ENCODE peak calls at places on chromosome 10, in five cellular contexts. D, J, T, B and K are unnamed samples.

GRCh38 chr10:113504423-113504822 is 48.4 kb upstream of the HABP2 start:
- DNase-seq in D (peak), J (no peak), T (no peak), B (no peak), K (no peak)

GRCh38 chr10:87585565-87586514 is 73.8 kb upstream of the PAPSS2 start:
- DNase-seq in D (peak), J (no peak), T (peak), B (peak), K (no peak)

GRCh38 chr10:132845041-132845551 is 59.1 kb upstream of the NKX6-2 start:
- DNase-seq in D (no peak), J (no peak), T (no peak), B (no peak), K (no peak)

GRCh38 chr10:31947144-31947926 is 18.7 kb upstream of the ARHGAP12 start:
- DNase-seq in D (peak), J (no peak), T (peak), B (peak), K (no peak)

GRCh38 chr10:110455440-110455839 is 42.3 kb upstream of the DUSP5 start:
- DNase-seq in D (no peak), J (no peak), T (no peak), B (no peak), K (no peak)

GRCh38 chr10:18224626-18225445 is 84.6 kb downstream of the CACNB2 start:
- DNase-seq in D (no peak), J (no peak), T (no peak), B (no peak), K (no peak)

GRCh38 chr10:133162178-133162909 is 2.3 kb downstream of the KNDC1 start:
- DNase-seq in D (no peak), J (no peak), T (no peak), B (no peak), K (no peak)

GRCh38 chr10:113515521-113516045 is 37.3 kb upstream of the HABP2 start:
- DNase-seq in D (no peak), J (no peak), T (no peak), B (no peak), K (no peak)

GRCh38 chr10:73423309-73423708 is 9.5 kb upstream of the ANXA7 start:
- DNase-seq in D (no peak), J (no peak), T (no peak), B (no peak), K (no peak)

GRCh38 chr10:16943301-16944080 is 126.3 kb upstream of the RSU1 start:
- DNase-seq in D (no peak), J (no peak), T (peak), B (no peak), K (no peak)
- TF ChIP-seq CTCF in D (no peak), J (no peak), T (peak), B (no peak), K (no peak)

GRCh38 chr10:20221353-20221752 is 405.1 kb downstream of the PLXDC2 start:
- DNase-seq in D (no peak), J (no peak), T (no peak), B (no peak), K (no peak)
- TF ChIP-seq CTCF in D (no peak), J (no peak), T (no peak), B (no peak), K (no peak)

GRCh38 chr10:71713135-71714040 is 6.2 kb downstream of the C10orf105 start:
- DNase-seq in D (peak), J (no peak), T (peak), B (no peak), K (no peak)
- TF ChIP-seq CTCF in D (no peak), J (no peak), T (no peak), B (no peak), K (no peak)

GRCh38 chr10:99731296-99732032 is 463 bp downstream of the COX15 start:
- DNase-seq in D (no peak), J (no peak), T (no peak), B (no peak), K (no peak)
- TF ChIP-seq CTCF in D (no peak), J (peak), T (no peak), B (no peak), K (no peak)

DNA sequence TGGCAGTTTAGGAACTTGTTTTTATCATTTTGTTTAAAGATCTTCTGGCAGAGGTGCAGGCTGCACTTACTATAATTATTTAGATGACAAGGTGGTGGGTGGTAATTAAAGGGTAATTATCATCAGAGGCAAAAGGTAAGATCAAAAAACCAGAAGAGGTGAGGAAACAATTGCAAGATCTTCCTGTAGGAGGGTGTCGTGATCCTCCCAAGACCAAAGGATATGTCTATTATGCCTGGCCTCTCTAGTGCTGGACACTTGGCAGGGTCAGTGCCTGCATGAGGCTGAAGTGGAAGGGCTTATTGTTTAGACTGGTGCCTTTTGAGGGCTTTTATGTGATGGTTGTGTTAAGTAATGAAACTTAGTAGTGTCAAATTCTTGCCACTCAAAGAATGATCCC is 1.8 kb upstream of the WAPL start:
- DNase-seq in D (peak), J (no peak), T (no peak), B (peak), K (no peak)
- TF ChIP-seq CTCF in D (peak), J (peak), T (peak), B (peak), K (no peak)

GRCh38 chr10:51047857-51048256 is 26.4 kb upstream of the PRKG1 start:
- DNase-seq in D (no peak), J (no peak), T (no peak), B (peak), K (no peak)
- TF ChIP-seq CTCF in D (no peak), J (no peak), T (peak), B (peak), K (no peak)

DNA sequence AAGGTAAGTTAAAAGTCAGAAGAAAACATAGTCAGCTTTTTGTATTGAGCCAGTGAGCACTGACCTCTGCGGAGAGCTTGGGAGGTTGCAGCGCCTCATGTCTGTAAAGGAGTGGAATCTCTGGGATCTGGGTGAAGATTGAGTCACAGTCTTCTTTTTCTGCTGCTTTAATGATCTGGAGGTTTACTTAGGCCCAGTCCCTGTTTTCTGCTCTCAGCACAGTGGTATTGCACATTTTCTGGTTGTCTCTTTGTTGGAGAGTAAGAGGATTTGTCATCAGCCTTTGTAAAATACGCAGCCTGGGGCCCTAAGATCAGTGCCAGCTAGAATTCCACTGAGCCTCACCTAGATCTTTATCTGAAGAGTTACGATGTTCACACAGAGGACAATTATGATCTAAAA is 58.3 kb upstream of the GJD4 start:
- DNase-seq in D (peak), J (no peak), T (peak), B (peak), K (no peak)
- TF ChIP-seq CTCF in D (peak), J (no peak), T (peak), B (peak), K (no peak)

GRCh38 chr10:97729014-97729413 is 7.9 kb upstream of the ZFYVE27 start:
- DNase-seq in D (no peak), J (no peak), T (no peak), B (no peak), K (no peak)

GRCh38 chr10:97733256-97733655 is 3.7 kb upstream of the ZFYVE27 start:
- DNase-seq in D (peak), J (no peak), T (no peak), B (no peak), K (no peak)

GRCh38 chr10:97731346-97732051 is 5.4 kb upstream of the ZFYVE27 start:
- DNase-seq in D (peak), J (peak), T (peak), B (peak), K (peak)

GRCh38 chr10:97734021-97734420 is 2.9 kb upstream of the ZFYVE27 start:
- DNase-seq in D (no peak), J (no peak), T (no peak), B (no peak), K (no peak)

GRCh38 chr10:97732052-97732359 is 4.9 kb upstream of the ZFYVE27 start:
- DNase-seq in D (no peak), J (no peak), T (no peak), B (no peak), K (no peak)
- TF ChIP-seq CTCF in D (no peak), J (no peak), T (no peak), B (no peak), K (no peak)